ENCODE peak calls at places on chromosome 17, in five cellular contexts. A, T, L, Z and G are unnamed samples.

GRCh38 chr17:38578641-38579480 is 26.9 kb downstream of the SRCIN1 start:
- DNase-seq in L (no peak), Z (no peak), T (no peak), A (no peak), G (no peak)

GRCh38 chr17:9979463-9979995 is 74.5 kb upstream of the RCVRN start:
- DNase-seq in A (no peak), Z (no peak), T (no peak), L (no peak), G (no peak)

GRCh38 chr17:49151996-49152395 is 19.4 kb downstream of the B4GALNT2 start:
- DNase-seq in L (no peak), Z (no peak), A (no peak), T (no peak), G (no peak)

GRCh38 chr17:73521376-73521775 is 122.9 kb downstream of the SDK2 start:
- DNase-seq in Z (no peak), T (no peak), L (no peak), A (no peak), G (no peak)

GRCh38 chr17:17749921-17750320 is 68.7 kb downstream of the RAI1 start:
- DNase-seq in T (no peak), A (peak; percentile 60), L (peak; percentile 54), Z (peak; percentile 76), G (peak; percentile 81)

GRCh38 chr17:30217746-30218245 is 17.7 kb downstream of the SLC6A4 start:
- DNase-seq in A (no peak), Z (no peak), T (no peak), L (no peak), G (no peak)

GRCh38 chr17:78597923-78598545 is 20.8 kb upstream of the DNAH17 start:
- DNase-seq in T (no peak), L (peak; percentile 27), A (no peak), Z (no peak), G (peak; percentile 29)

GRCh38 chr17:63967953-63968352 is 4.8 kb downstream of the SCN4A start:
- DNase-seq in L (no peak), T (no peak), Z (no peak), A (no peak), G (no peak)

GRCh38 chr17:49388692-49389513 is 25.8 kb downstream of the PHB1 start:
- DNase-seq in T (no peak), L (no peak), Z (no peak), A (no peak), G (peak; percentile 53)

GRCh38 chr17:76388966-76389888 is 4.8 kb downstream of the SPHK1 start:
- DNase-seq in A (no peak), T (no peak), L (no peak), Z (no peak), G (no peak)

GRCh38 chr17:66829386-66829864 is 5.5 kb upstream of the CACNG5 start:
- DNase-seq in A (peak; percentile 16), Z (peak; percentile 89), L (peak; percentile 77), T (peak; percentile 27), G (peak; percentile 18)

GRCh38 chr17:5506307-5506706 is 19.9 kb downstream of the MIS12 start:
- DNase-seq in Z (no peak), T (no peak), A (no peak), L (no peak), G (no peak)

DNA sequence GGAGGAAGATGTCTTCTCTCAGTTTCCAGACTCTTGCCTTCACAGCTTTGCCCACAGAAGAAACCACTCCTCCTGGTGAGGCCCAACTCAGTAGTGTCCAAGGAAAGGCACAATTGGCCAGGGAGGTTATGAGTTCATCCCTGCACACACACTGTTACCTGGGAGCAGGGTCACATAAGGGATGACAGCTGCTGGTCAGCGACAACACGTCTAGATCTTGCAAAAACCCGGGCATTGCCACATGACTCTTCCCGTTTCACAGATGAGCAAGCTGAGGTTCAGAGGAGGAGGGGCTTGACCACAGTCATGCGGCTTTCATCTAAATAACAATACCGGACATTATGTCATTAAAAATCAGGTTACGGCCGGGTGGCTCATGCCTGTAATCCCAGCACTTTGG is 186.0 kb downstream of the COPRS start:
- DNase-seq in L (no peak), Z (no peak), A (no peak), T (no peak), G (no peak)
- H3K4me3 ChIP-seq in L (no peak overlapping the region), Z (no peak overlapping the region), A (no peak overlapping the region), T (no peak overlapping the region), G (no peak overlapping the region)

GRCh38 chr17:28042721-28043291 is 329 bp downstream of the NLK start:
- DNase-seq in L (no peak), Z (no peak), T (no peak), A (no peak), G (no peak)
- H3K4me3 ChIP-seq in L (peak overlapping the region; percentile 83), Z (peak overlapping the region; percentile 79), T (peak overlapping the region; percentile 98), A (no peak overlapping the region), G (peak overlapping the region; percentile 74)

GRCh38 chr17:19744922-19745757 is 3.0 kb downstream of the ALDH3A1 start:
- DNase-seq in A (peak; percentile 80), T (peak; percentile 94), Z (peak; percentile 92), L (peak; percentile 82), G (no peak)
- H3K4me3 ChIP-seq in A (no peak overlapping the region), T (peak overlapping the region; percentile 46), Z (peak overlapping the region; percentile 24), L (peak overlapping the region; percentile 19), G (no peak overlapping the region)

GRCh38 chr17:42783778-42784138 is 3.3 kb downstream of the WNK4 start:
- DNase-seq in A (no peak), Z (no peak), T (no peak), L (no peak), G (no peak)

GRCh38 chr17:42780816-42781638 is 617 bp downstream of the WNK4 start:
- DNase-seq in Z (peak; percentile 26), A (no peak), T (no peak), L (no peak), G (no peak)

GRCh38 chr17:42781639-42782401 is 1.4 kb downstream of the WNK4 start:
- DNase-seq in L (peak; percentile 46), A (no peak), Z (no peak), T (no peak), G (no peak)

GRCh38 chr17:42783062-42783777 is 2.8 kb downstream of the WNK4 start:
- DNase-seq in Z (no peak), A (no peak), L (peak; percentile 76), T (no peak), G (no peak)

GRCh38 chr17:42782402-42783061 is 2.1 kb downstream of the WNK4 start:
- DNase-seq in T (no peak), A (no peak), L (no peak), Z (no peak), G (no peak)
- H3K4me3 ChIP-seq in T (no peak overlapping the region), A (no peak overlapping the region), L (peak overlapping the region; percentile 61), Z (no peak overlapping the region), G (no peak overlapping the region)

GRCh38 chr17:68197091-68197996 is 50.5 kb upstream of the AMZ2 start:
- DNase-seq in T (no peak), L (no peak), A (no peak), Z (no peak), G (no peak)

GRCh38 chr17:68199837-68200688 is 47.8 kb upstream of the AMZ2 start:
- DNase-seq in Z (no peak), A (no peak), L (no peak), T (no peak), G (no peak)

GRCh38 chr17:68197997-68198930 is 49.6 kb upstream of the AMZ2 start:
- DNase-seq in L (no peak), Z (no peak), A (no peak), T (no peak), G (no peak)

GRCh38 chr17:68200689-68201424 is 47.0 kb upstream of the AMZ2 start:
- DNase-seq in T (peak; percentile 74), Z (peak; percentile 83), A (peak; percentile 72), L (peak; percentile 81), G (no peak)

DNA sequence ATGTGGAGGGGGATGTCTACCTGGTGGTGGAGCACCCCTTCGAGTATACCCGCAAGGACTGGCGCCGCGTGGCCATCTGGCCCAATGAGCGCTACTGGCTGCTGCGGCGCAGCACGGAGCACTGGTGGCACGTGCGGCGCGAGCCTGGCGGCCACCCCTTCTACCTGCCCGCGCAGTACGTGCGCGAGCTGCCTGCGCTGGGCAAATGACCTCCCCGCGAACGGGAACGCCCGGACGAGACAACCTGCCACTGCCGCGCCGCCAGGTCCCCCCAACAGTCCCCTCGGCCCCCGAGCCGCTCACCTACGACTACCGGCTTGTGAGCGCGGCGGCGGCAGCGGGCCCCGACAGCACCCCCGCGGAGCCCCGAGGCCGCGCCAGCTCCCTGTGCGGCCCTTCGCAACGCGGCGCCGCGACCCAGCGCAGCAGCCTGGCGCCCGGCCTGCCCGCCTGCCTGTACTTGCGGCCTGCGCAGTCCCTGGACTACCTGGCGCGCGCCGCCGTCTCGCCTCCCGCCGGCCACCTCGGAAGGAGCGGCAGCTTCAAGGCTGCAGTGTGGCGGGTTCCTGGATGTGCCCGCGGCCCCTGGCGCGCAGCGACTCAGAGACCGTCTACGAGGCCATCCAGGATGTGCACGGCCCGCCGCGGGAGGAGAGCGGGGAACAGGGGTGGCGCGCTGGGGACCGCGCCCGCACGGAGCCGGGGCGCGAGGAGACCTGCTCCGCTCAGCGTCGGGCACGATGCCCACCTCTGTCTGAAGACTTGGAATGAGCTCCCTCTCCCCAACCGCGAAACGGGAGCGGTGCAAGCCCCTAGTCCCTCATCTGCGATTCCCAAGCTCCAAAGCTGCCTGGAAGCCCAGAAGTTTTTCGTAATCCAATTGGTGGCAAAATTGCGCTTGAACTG is 48.7 kb upstream of the AMZ2 start:
- DNase-seq in L (no peak), T (no peak), Z (peak; percentile 23), A (peak; percentile 47), G (no peak)
- H3K4me3 ChIP-seq in L (no peak overlapping the region), T (peak overlapping the region; percentile 0), Z (peak overlapping the region; percentile 24), A (peak overlapping the region; percentile 91), G (no peak overlapping the region)

GRCh38 chr17:64982139-64982802 is 63.0 kb upstream of the LRRC37A3 start:
- DNase-seq in T (no peak), Z (no peak), L (no peak), A (no peak), G (no peak)

GRCh38 chr17:64984181-64984580 is 64.9 kb upstream of the LRRC37A3 start:
- DNase-seq in Z (no peak), L (no peak), T (no peak), A (no peak), G (no peak)

GRCh38 chr17:64983708-64984107 is 64.4 kb upstream of the LRRC37A3 start:
- DNase-seq in L (no peak), Z (no peak), T (no peak), A (no peak), G (no peak)

DNA sequence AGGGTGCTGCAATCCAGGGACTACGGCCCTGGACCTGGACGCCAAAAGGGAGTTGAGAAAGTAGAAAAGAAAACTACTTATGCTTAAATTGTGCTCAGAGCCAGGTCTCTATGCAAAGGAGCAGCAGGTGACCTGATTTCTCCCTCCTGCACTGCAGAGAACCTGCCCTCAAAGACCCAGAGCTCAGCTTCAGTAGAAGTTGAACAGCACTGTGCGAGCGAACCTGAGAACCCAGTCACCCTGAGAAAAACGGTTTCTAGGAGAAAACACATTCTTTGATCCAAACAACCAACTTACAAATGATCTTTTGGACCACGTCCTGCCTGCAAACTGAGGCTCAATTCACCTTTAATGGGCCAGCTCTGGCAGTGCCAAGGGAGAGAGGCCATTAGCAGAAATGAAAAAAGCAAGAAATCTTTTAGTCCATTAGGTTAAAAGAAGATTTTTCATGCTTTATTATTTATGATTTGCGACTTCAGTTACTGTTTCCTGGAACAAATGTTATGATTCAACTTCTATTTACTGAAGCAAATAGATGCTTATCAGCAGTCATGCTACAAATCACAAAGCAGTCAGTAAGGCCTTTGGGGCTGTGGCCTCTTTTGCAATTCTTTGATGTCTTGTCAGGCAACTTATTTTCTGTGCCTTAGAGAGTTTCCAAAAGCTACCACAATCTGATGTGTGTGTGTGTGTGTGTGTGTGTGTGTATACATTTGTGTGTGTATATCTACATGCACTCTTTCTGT is 65.7 kb upstream of the LRRC37A3 start:
- DNase-seq in Z (no peak), A (peak; percentile 86), L (peak; percentile 52), T (no peak), G (peak; percentile 88)
- H3K4me3 ChIP-seq in Z (no peak overlapping the region), A (peak overlapping the region; percentile 30), L (no peak overlapping the region), T (no peak overlapping the region), G (peak overlapping the region; percentile 1)